ENCODE peak calls at places on chromosome 20, in five cellular contexts. L is foreskin fibroblast, E is fibroblast of pulmonary artery, T is hippocampal formation, H is memory B cell. I is an unnamed sample.

GRCh38 chr20:51122931-51123658 is 100.2 kb upstream of the KCNG1 start:
- DNase-seq in E (no peak), L (no peak), H (no peak), T (no peak), I (no peak)

GRCh38 chr20:44023515-44024371 is 109.1 kb downstream of the TOX2 start:
- DNase-seq in T (no peak), H (no peak), E (no peak), L (no peak), I (no peak)

GRCh38 chr20:45345104-45345936 is 2.9 kb downstream of the SDC4 start:
- DNase-seq in E (no peak), H (no peak), T (no peak), L (no peak), I (no peak)

GRCh38 chr20:58231678-58232077 is 3.2 kb upstream of the ANKRD60 start:
- DNase-seq in T (no peak), H (no peak), E (no peak), L (no peak), I (no peak)

GRCh38 chr20:12570371-12570770 is 438.4 kb upstream of the SPTLC3 start:
- DNase-seq in H (no peak), E (no peak), T (no peak), L (no peak), I (peak; percentile 89)

GRCh38 chr20:38674178-38675133 is 49.8 kb upstream of the SLC32A1 start:
- DNase-seq in T (peak; percentile 17), H (peak; percentile 38), E (peak; percentile 57), L (peak; percentile 41), I (peak; percentile 97)

GRCh38 chr20:59709636-59710035 is 105.3 kb downstream of the PHACTR3 start:
- DNase-seq in T (no peak), E (no peak), H (no peak), L (no peak), I (no peak)

GRCh38 chr20:33172781-33173180 is 4.8 kb downstream of the BPIFA2 start:
- DNase-seq in H (no peak), T (no peak), L (no peak), E (peak; percentile 13), I (no peak)

GRCh38 chr20:19254956-19255355 is 42.5 kb downstream of the SLC24A3 start:
- DNase-seq in E (no peak), T (no peak), L (no peak), H (no peak), I (peak; percentile 33)

I was measured in endodermal cell.